ENCODE peak calls at places on chromosomes 2 and 18, in five cellular contexts. T is AG04450, R is left lung, I is heart right ventricle, K is uterus. H is an unnamed sample.
A peak's percentile ranks its signal among the peaks of the same experiment; 100 is the strongest.

GRCh38 chr2:158131483-158131912 is 29.8 kb downstream of the UPP2 start:
- DNase-seq in T (no peak), R (no peak), I (no peak), K (no peak), H (no peak)

GRCh38 chr18:3269900-3270299 is 8.0 kb downstream of the MYL12B start:
- DNase-seq in T (no peak), R (no peak), I (no peak), K (no peak), H (no peak)

GRCh38 chr2:205654878-205655601 is 27.3 kb upstream of the NRP2 start:
- DNase-seq in T (no peak), R (no peak), I (no peak), K (no peak), H (peak; percentile 27)

GRCh38 chr2:240917684-240918257 is 11.6 kb downstream of the CROCC2 start:
- DNase-seq in T (no peak), R (peak; percentile 60), I (peak; percentile 2), K (peak; percentile 9), H (no peak)

GRCh38 chr2:110818767-110819481 is 86.6 kb downstream of the ACOXL start:
- DNase-seq in T (no peak), R (no peak), I (no peak), K (no peak), H (no peak)

GRCh38 chr2:160752475-160753330 is 259.1 kb upstream of the RBMS1 start:
- DNase-seq in T (no peak), R (no peak), I (no peak), K (no peak), H (peak; percentile 61)

GRCh38 chr2:123468071-123468470 is 557.0 kb upstream of the CNTNAP5 start:
- DNase-seq in T (no peak), R (no peak), I (no peak), K (no peak), H (no peak)

GRCh38 chr2:138187221-138187620 is 222.9 kb downstream of the HNMT start:
- DNase-seq in T (no peak), R (no peak), I (no peak), K (no peak), H (no peak)

GRCh38 chr2:120917876-120918275 is 182.2 kb downstream of the GLI2 start:
- DNase-seq in T (peak; percentile 41), R (no peak), I (no peak), K (no peak), H (no peak)

GRCh38 chr2:135870571-135870970 is 5.7 kb downstream of the MCM6 start:
- DNase-seq in T (no peak), R (no peak), I (no peak), K (no peak), H (no peak)

GRCh38 chr2:233688341-233688740 is 4.3 kb upstream of the UGT1A6 start:
- DNase-seq in T (no peak), R (no peak), I (no peak), K (no peak), H (no peak)

GRCh38 chr2:146239392-146240135 is 1605.3 kb upstream of the ACVR2A start:
- DNase-seq in T (peak; percentile 66), R (no peak), I (no peak), K (no peak), H (no peak)

GRCh38 chr2:187435756-187436155 is 12.3 kb downstream of the CALCRL start:
- DNase-seq in T (no peak), R (no peak), I (no peak), K (no peak), H (no peak)

GRCh38 chr2:6896930-6897759 is 19.6 kb downstream of the RSAD2 start:
- DNase-seq in T (no peak), R (no peak), I (no peak), K (no peak), H (no peak)

GRCh38 chr2:198717451-198717850 is 740.3 kb downstream of the SATB2 start:
- DNase-seq in T (no peak), R (no peak), I (no peak), K (no peak), H (no peak)

GRCh38 chr2:37376421-37377186 is 32.2 kb downstream of the QPCT start:
- DNase-seq in T (peak; percentile 75), R (no peak), I (no peak), K (peak; percentile 88), H (peak; percentile 91)

GRCh38 chr2:10688921-10689807 is 611 bp downstream of the NOL10 start:
- DNase-seq in T (no peak), R (peak; percentile 81), I (peak; percentile 21), K (no peak), H (no peak)

GRCh38 chr2:2947406-2947805 is 430.2 kb downstream of the EIPR1 start:
- DNase-seq in T (no peak), R (no peak), I (no peak), K (no peak), H (no peak)

GRCh38 chr18:12748671-12749070 is 45.8 kb downstream of the PSMG2 start:
- DNase-seq in T (no peak), R (no peak), I (no peak), K (no peak), H (no peak)

GRCh38 chr2:240522406-240522805 is 35.4 kb downstream of the ANKMY1 start:
- DNase-seq in T (no peak), R (peak; percentile 33), I (no peak), K (no peak), H (no peak)

GRCh38 chr2:150639383-150639782 is 151.9 kb upstream of the RND3 start:
- DNase-seq in T (no peak), R (no peak), I (no peak), K (no peak), H (no peak)

GRCh38 chr2:159249955-159250723 is 36.4 kb downstream of the WDSUB1 start:
- DNase-seq in T (no peak), R (no peak), I (peak; percentile 62), K (peak; percentile 49), H (peak; percentile 75)

DNA sequence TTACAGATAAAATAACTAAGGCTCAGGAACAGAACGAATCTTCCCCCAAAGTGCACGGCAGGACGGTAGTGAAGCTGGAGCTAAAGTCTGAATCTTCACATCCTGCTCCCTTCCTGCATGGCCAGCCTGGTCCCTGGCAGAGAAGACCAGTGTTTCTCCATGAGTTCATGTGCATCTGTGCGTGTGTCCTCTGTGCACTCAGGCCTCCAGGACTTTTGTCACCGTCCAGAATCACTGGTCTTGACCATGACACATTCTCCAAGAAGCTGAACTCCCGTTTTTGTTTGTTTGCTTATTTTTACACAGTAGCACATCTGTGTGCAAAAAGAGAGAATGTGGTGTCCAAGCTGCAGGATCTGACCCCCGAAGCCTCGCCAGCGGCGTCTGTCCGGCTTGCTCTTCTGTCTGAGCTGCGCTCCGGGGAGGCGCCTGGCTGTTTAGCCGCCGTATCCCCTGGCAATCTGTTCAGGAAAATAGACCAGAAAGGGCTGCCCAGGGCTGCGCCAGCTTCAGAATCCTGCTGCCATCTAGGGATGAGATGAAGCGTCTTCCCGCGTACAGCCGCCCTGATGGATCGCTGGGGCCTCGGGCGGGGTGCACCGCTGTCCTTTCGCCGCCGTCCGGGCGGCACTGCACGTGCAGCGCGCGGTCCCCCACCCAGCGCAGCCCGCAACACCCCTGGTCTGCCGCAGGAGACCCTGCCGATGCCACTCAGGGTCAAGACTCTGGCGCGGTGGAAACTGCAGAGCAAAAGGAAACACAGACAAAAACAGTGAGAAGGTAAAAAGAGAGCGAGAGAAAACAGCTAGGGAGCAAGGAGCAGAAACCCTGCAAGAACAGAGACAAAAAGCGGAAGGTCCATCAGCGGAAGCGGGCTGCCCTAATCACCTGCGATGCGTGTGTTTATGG is 2113.6 kb upstream of the PIK3C3 start:
- DNase-seq in T (peak; percentile 27), R (peak; percentile 79), I (peak; percentile 4), K (no peak), H (no peak)
- H3K27ac ChIP-seq in T (no peak overlapping the region), R (no peak overlapping the region), I (no peak overlapping the region), K (no peak overlapping the region), H (no peak overlapping the region)

DNA sequence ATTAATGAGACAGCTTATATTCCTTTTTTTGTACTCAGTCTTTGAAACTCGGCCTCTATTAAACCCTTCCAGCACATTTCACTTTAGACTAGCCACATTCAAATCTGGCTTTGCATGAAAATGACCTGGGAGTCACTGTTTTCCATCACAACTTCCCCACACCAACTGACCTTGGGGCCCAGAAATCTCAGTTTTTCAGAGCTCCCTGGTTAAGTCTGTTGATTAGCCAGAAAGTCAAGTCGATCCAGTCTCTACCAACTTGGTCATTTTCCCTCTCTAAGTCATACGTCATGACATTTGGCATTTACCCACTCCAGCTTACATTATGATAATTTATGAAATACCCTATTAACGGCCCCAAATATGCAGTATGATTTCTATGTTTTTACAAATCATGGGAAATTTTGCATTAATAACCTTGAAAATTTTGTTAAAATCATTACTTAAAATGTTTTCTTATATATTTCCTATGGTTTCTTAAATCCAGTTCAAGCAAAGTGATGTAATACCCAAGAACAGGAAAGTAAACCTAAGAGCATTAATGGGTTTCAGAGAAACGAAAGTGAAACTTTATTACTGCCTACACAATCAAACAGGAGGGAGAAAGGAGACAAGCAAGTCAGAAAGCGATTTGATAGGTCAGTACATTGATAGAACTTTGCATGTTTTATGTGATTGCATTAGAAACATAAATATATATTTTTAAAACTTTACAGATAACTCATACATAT is 77.1 kb downstream of the SPATS2L start:
- DNase-seq in T (no peak), R (no peak), I (no peak), K (no peak), H (no peak)
- H3K27ac ChIP-seq in T (peak overlapping the region; percentile 42), R (peak overlapping the region; percentile 31), I (peak overlapping the region; percentile 76), K (peak overlapping the region; percentile 12), H (peak overlapping the region; percentile 37)

GRCh38 chr2:45891719-45892118 is 240.2 kb downstream of the PRKCE start:
- DNase-seq in T (no peak), R (no peak), I (no peak), K (no peak), H (no peak)

GRCh38 chr2:45894211-45894610 is 242.7 kb downstream of the PRKCE start:
- DNase-seq in T (no peak), R (no peak), I (no peak), K (no peak), H (no peak)

GRCh38 chr2:45892757-45893156 is 241.3 kb downstream of the PRKCE start:
- DNase-seq in T (no peak), R (no peak), I (no peak), K (no peak), H (no peak)

GRCh38 chr2:45890819-45891218 is 239.3 kb downstream of the PRKCE start:
- DNase-seq in T (no peak), R (no peak), I (no peak), K (no peak), H (no peak)

DNA sequence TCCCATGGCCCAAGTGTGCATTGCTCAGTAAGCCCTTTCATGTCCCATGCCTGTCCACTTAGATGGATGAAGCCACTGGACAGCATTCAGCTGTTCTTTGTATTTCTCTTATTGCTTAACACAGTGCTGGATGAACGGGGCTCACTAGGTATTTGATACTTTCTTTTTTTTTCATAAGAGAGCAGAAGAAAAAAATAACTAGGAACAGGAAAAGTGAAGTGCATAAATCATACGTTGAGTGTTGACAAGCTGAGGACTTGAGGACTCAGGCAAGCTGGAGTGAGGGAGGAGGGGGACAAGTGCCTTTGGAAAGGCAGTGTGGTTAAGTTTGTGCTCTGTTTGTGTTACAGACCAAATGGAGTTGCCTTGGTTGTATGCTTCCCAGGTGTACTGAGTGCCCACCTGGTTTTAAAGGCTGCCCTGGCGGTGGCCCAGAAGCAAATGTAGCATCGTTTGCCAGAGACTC is 240.8 kb downstream of the PRKCE start:
- DNase-seq in T (no peak), R (no peak), I (no peak), K (no peak), H (no peak)
- H3K27ac ChIP-seq in T (no peak overlapping the region), R (peak overlapping the region; percentile 95), I (no peak overlapping the region), K (no peak overlapping the region), H (no peak overlapping the region)

DNA sequence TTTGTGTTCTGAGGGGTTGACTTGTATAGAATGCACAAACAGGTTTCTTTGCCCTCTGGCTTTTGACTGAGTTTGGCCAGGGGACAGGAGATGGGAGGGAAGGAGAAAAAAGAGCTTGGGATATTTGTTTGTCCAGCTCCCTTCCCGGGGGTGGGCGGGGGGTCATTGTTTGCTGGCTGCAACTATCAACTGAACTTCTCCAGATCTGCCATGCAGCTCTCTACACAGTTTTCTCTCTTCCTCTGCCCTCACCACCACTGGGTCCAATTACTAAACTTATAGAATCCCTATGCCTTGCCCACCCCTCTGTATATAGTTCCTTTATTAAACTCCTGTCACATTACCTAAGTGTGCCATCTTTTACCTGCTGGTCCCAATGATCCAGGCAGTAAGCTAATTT is 32.8 kb upstream of the CHN1 start:
- DNase-seq in T (no peak), R (no peak), I (no peak), K (no peak), H (no peak)
- H3K27ac ChIP-seq in T (no peak overlapping the region), R (no peak overlapping the region), I (no peak overlapping the region), K (no peak overlapping the region), H (no peak overlapping the region)